ENCODE peak calls at places on chromosomes 11 and 22, in nine cellular contexts. P, N, T, C, X, A, S, Y and M are unnamed samples.
A peak's percentile ranks its signal among the peaks of the same experiment; 100 is the strongest.

GRCh38 chr11:65661599-65662246 is 993 bp downstream of the RELA start:
- DNase-seq in P (no peak), N (no peak), T (no peak), C (no peak), X (peak; percentile 51), A (no peak), S (no peak), Y (no peak), M (no peak)

GRCh38 chr11:48683226-48683720 is 194.7 kb downstream of the OR4A47 start:
- DNase-seq in P (no peak), N (no peak), T (no peak), C (no peak), X (no peak), A (no peak), S (no peak), Y (no peak), M (no peak)

GRCh38 chr11:66363805-66364535 is 7.6 kb downstream of the SLC29A2 start:
- DNase-seq in P (peak; percentile 68), N (peak; percentile 80), T (peak; percentile 67), C (no peak), X (peak; percentile 98), A (peak; percentile 86), S (no peak), Y (no peak), M (no peak)

GRCh38 chr11:60318726-60319125 is 8.3 kb upstream of the MS4A6E start:
- DNase-seq in P (no peak), N (no peak), T (no peak), C (no peak), X (no peak), A (no peak), S (no peak), Y (peak; percentile 52), M (no peak)

GRCh38 chr11:83063073-83063754 is 8.5 kb downstream of the RAB30 start:
- DNase-seq in P (no peak), N (no peak), T (no peak), C (peak; percentile 83), X (no peak), A (no peak), S (peak; percentile 33), Y (no peak), M (no peak)

GRCh38 chr11:29527391-29527936 is 489.4 kb downstream of the KCNA4 start:
- DNase-seq in P (no peak), N (no peak), T (peak; percentile 7), C (peak; percentile 80), X (no peak), A (no peak), S (peak; percentile 74), Y (peak; percentile 82), M (no peak)

GRCh38 chr22:39623603-39624500 is 53.3 kb downstream of the CACNA1I start:
- DNase-seq in P (no peak), N (no peak), T (peak; percentile 51), C (no peak), X (peak; percentile 74), A (no peak), S (no peak), Y (no peak), M (no peak)

GRCh38 chr11:46520971-46521745 is 72.7 kb downstream of the AMBRA1 start:
- DNase-seq in P (no peak), N (no peak), T (no peak), C (peak; percentile 87), X (peak; percentile 52), A (no peak), S (peak; percentile 75), Y (peak; percentile 64), M (no peak)

GRCh38 chr11:27722117-27722844 is 22.0 kb upstream of the BDNF start:
- DNase-seq in P (no peak), N (no peak), T (peak; percentile 58), C (peak; percentile 65), X (peak; percentile 81), A (peak; percentile 64), S (peak; percentile 68), Y (peak; percentile 49), M (no peak)

GRCh38 chr11:87454246-87454645 is 416.5 kb downstream of the TMEM135 start:
- DNase-seq in P (no peak), N (no peak), T (no peak), C (no peak), X (no peak), A (peak; percentile 2), S (peak; percentile 35), Y (no peak), M (no peak)

GRCh38 chr11:96306933-96307747 is 35.9 kb downstream of the MAML2 start:
- DNase-seq in P (no peak), N (peak; percentile 94), T (peak; percentile 42), C (peak; percentile 99), X (peak; percentile 69), A (peak; percentile 30), S (peak; percentile 99), Y (peak; percentile 99), M (peak; percentile 88)

GRCh38 chr11:31809857-31810778 is 1.0 kb downstream of the PAX6 start:
- DNase-seq in P (no peak), N (no peak), T (peak; percentile 70), C (peak; percentile 52), X (peak; percentile 85), A (peak; percentile 68), S (peak; percentile 28), Y (peak; percentile 63), M (no peak)

GRCh38 chr11:61021661-61022212 is 50.3 kb downstream of the CD6 start:
- DNase-seq in P (peak; percentile 66), N (peak; percentile 77), T (peak; percentile 54), C (no peak), X (peak; percentile 91), A (no peak), S (no peak), Y (no peak), M (no peak)

GRCh38 chr11:76785513-76785912 is 2.4 kb downstream of the TSKU start:
- DNase-seq in P (no peak), N (peak; percentile 57), T (peak; percentile 62), C (no peak), X (peak; percentile 84), A (no peak), S (no peak), Y (no peak), M (no peak)

GRCh38 chr11:76781861-76782500 is 1.2 kb upstream of the TSKU start:
- DNase-seq in P (no peak), N (no peak), T (no peak), C (no peak), X (no peak), A (no peak), S (no peak), Y (peak; percentile 71), M (no peak)

GRCh38 chr11:76782526-76783293 is 446 bp upstream of the TSKU start:
- DNase-seq in P (peak; percentile 93), N (peak; percentile 93), T (peak; percentile 98), C (peak; percentile 98), X (peak; percentile 98), A (peak; percentile 94), S (peak; percentile 98), Y (peak; percentile 92), M (no peak)

GRCh38 chr11:76783294-76783900 is at the start of gene TSKU:
- DNase-seq in P (no peak), N (peak; percentile 55), T (no peak), C (no peak), X (no peak), A (no peak), S (no peak), Y (peak; percentile 47), M (no peak)

DNA sequence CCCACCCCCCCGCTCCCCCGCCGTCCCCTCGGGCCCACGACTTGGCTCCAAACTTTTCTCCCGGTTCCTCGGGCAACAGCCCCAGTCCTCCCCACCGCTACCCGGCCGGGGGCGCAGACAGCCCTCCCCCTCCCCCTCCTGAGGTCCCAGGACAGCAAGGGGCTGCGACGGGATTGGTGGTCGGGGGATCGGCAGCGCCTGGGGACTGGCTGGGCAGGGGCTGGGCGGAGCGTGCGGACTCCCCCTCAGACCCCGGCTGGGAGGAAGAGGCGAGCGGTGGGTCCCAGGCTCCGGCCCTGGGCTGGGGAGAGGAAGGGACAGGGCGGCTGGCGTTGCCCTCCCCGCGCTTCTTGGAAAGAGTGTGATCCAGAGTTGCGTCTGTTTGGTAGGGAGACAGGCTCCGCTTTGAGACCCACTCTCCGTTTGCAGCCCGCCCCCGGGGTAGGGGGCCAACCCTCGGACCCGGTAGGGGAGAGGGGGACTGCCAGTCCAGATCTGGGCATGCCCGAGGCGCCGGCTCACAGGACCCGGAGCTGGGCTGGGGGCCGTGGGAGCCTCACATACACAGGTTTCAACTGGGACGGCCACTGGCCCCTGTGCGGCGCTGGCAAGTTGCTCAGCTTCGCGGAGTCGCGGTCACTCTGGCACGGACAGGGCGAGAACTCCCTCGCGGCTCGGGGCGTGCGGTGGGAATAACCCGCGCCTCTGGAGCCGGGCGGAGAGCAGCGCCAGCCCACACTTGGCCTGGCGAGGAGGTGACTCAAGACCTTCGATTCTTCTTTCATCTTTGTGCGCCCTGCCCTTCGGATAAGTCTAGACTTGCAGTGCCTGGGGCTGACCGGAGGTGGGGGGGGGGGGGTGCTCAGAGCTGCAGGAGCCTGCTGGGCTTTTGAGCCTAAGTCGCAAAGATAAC is 1.0 kb downstream of the TSKU start:
- DNase-seq in P (peak; percentile 27), N (peak; percentile 53), T (peak; percentile 96), C (peak; percentile 88), X (peak; percentile 96), A (peak; percentile 97), S (peak; percentile 84), Y (peak; percentile 88), M (no peak)
- H3K9ac ChIP-seq in P (peak overlapping the region; percentile 83), N (peak overlapping the region; percentile 92), T (peak overlapping the region; percentile 65), C (peak overlapping the region; percentile 71), X (peak overlapping the region; percentile 96), A (peak overlapping the region; percentile 94), S (peak overlapping the region; percentile 95), Y (peak overlapping the region; percentile 91), M (peak overlapping the region; percentile 95)

DNA sequence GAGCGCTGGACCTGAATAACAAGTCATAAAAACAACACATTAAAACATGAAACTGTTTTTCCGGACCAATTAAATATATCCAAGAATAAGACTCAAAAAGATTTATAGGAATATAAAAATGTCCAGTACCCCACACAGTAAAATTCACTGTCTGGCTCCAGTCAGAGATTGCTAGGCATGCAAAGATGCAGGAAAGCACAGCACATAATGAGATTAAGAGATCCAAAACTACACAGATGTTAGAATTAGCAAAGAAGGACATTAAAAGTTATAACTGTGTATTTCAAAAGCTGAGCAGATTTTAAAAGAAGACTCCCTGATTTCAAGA is 13.7 kb downstream of the LRRC75B start:
- DNase-seq in P (no peak), N (no peak), T (no peak), C (no peak), X (no peak), A (no peak), S (no peak), Y (no peak), M (no peak)
- TF ChIP-seq CTCF in P (no peak), N (no peak), T (no peak), C (no peak), X (no peak), A (no peak), S (no peak), Y (no peak), M (no peak)

DNA sequence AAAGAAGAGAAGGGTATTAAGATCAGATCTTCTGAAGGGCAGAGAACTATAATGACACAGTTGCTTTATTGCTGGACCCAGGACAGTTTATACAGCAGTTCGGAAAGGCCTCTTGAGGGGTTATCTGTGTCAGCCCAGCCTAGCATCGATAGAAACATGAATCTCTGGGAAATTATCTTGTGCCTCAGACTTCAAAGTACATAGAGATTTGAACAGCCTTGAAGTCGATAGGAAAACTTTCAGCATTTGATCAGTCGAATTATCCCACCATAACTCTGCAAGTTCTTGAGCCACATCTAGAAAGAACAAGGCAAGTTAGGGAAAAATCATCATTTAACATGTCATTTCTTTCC is 2.5 kb upstream of the LMO2 start:
- DNase-seq in P (no peak), N (no peak), T (no peak), C (no peak), X (no peak), A (no peak), S (no peak), Y (no peak), M (no peak)
- H3K4me3 ChIP-seq in P (no peak overlapping the region), N (no peak overlapping the region), T (no peak overlapping the region), C (no peak overlapping the region), X (no peak overlapping the region), A (no peak overlapping the region), S (no peak overlapping the region), Y (no peak overlapping the region), M (no peak overlapping the region)

GRCh38 chr22:37624876-37625275 is 14.6 kb upstream of the SH3BP1 start:
- DNase-seq in P (no peak), N (no peak), T (no peak), C (no peak), X (no peak), A (no peak), S (no peak), Y (no peak), M (no peak)
- H3K9ac ChIP-seq in P (no peak overlapping the region), N (no peak overlapping the region), T (no peak overlapping the region), C (no peak overlapping the region), X (no peak overlapping the region), A (no peak overlapping the region), S (no peak overlapping the region), Y (no peak overlapping the region), M (no peak overlapping the region)